ENCODE peak calls at places on chromosome 11, in nine cellular contexts. E is stimulated activated CD8-positive, alpha-beta memory T cell treated with anti-CD3 and anti-CD28 coated beads, Interleukin-4, amount 100 ng/mL, for 24 hours; C is astrocyte of the cerebellum; T is Kasumi-1; G is T-helper 1 cell; L is stimulated activated CD4-positive, alpha-beta T cell treated with anti-CD3 and anti-CD28 coated beads, Interleukin-15, amount 100 ng/mL, for 24 hours; V is kidney epithelial cell; K is foreskin fibroblast; M is skeletal muscle cell. O is an unnamed sample.

GRCh38 chr11:36069576-36070214 is 125.8 kb downstream of the LDLRAD3 start:
- DNase-seq in E (no peak), C (no peak), T (no peak), G (no peak), L (no peak), V (no peak), K (no peak), M (no peak), O (no peak)

GRCh38 chr11:72814139-72814830 is at the start of gene ATG16L2:
- DNase-seq in E (peak), C (no peak), T (peak), G (peak), L (peak), V (no peak), K (peak), M (peak), O (peak)

GRCh38 chr11:75792997-75793800 is 21.8 kb upstream of the UVRAG start:
- DNase-seq in E (no peak), C (no peak), T (no peak), G (no peak), L (no peak), V (no peak), K (no peak), M (no peak), O (no peak)

GRCh38 chr11:125214466-125215204 is 50.1 kb downstream of the PKNOX2 start:
- DNase-seq in E (no peak), C (no peak), T (no peak), G (no peak), L (no peak), V (no peak), K (no peak), M (no peak), O (no peak)

GRCh38 chr11:46248270-46249102 is 29.0 kb upstream of the CREB3L1 start:
- DNase-seq in E (no peak), C (peak), T (no peak), G (no peak), L (no peak), V (peak), K (peak), M (peak), O (peak)

GRCh38 chr11:71931245-71931602 is 2.4 kb downstream of the RNF121 start:
- DNase-seq in E (no peak), C (no peak), T (no peak), G (no peak), L (no peak), V (no peak), K (no peak), M (no peak), O (no peak)

GRCh38 chr11:46112961-46113617 is 8.2 kb downstream of the PHF21A start:
- DNase-seq in E (no peak), C (peak), T (peak), G (peak), L (peak), V (peak), K (peak), M (peak), O (no peak)

GRCh38 chr11:69947059-69947771 is 128.0 kb upstream of the FGF3 start:
- DNase-seq in E (no peak), C (no peak), T (no peak), G (no peak), L (no peak), V (no peak), K (no peak), M (no peak), O (no peak)

GRCh38 chr11:33893711-33894401 is 2.0 kb upstream of the LMO2 start:
- DNase-seq in E (peak), C (no peak), T (peak), G (peak), L (peak), V (no peak), K (no peak), M (no peak), O (no peak)

GRCh38 chr11:382081-382643 is 11.8 kb upstream of the PKP3 start:
- DNase-seq in E (no peak), C (no peak), T (no peak), G (no peak), L (no peak), V (no peak), K (no peak), M (no peak), O (no peak)

GRCh38 chr11:60878245-60879101 is 11.1 kb downstream of the ZP1 start:
- DNase-seq in E (no peak), C (no peak), T (no peak), G (no peak), L (no peak), V (no peak), K (no peak), M (no peak), O (no peak)

GRCh38 chr11:45983471-45983845 is 61.0 kb downstream of the LARGE2 start:
- DNase-seq in E (no peak), C (no peak), T (no peak), G (no peak), L (no peak), V (no peak), K (no peak), M (no peak), O (no peak)

GRCh38 chr11:59221438-59221837 is 8.7 kb upstream of the MPEG1 start:
- DNase-seq in E (no peak), C (no peak), T (no peak), G (no peak), L (no peak), V (no peak), K (peak), M (peak), O (no peak)